ENCODE peak calls at places on chromosomes 13 and 19, in five cellular contexts. U is OCI-LY7; S is HCT116; D is dorsolateral prefrontal cortex; I is CD8-positive, alpha-beta memory T cell. G is an unnamed sample.

GRCh38 chr13:38141792-38142191 is 207.9 kb upstream of the UFM1 start:
- DNase-seq in U (no peak), S (no peak), D (no peak), I (no peak), G (no peak)

GRCh38 chr13:43405457-43405856 is 381.3 kb downstream of the ENOX1 start:
- DNase-seq in U (no peak), S (no peak), D (no peak), I (no peak), G (no peak)

GRCh38 chr13:39510296-39510695 is 92.7 kb downstream of the LHFPL6 start:
- DNase-seq in U (peak; percentile 85), S (no peak), D (no peak), I (no peak), G (no peak)

GRCh38 chr19:55165952-55166529 is 372 bp downstream of the DNAAF3 start:
- DNase-seq in U (peak; percentile 46), S (peak; percentile 86), D (no peak), I (peak; percentile 33), G (no peak)

GRCh38 chr13:25922373-25922772 is 129.4 kb downstream of the SHISA2 start:
- DNase-seq in U (no peak), S (no peak), D (no peak), I (no peak), G (no peak)

GRCh38 chr19:46426035-46426505 is 2.7 kb downstream of the PNMA8C start:
- DNase-seq in U (no peak), S (no peak), D (no peak), I (no peak), G (no peak)

GRCh38 chr13:46633416-46633815 is 80.4 kb downstream of the LRCH1 start:
- DNase-seq in U (no peak), S (no peak), D (no peak), I (no peak), G (no peak)

GRCh38 chr13:101219609-101220265 is 196.6 kb downstream of the NALCN start:
- DNase-seq in U (no peak), S (no peak), D (no peak), I (no peak), G (no peak)

DNA sequence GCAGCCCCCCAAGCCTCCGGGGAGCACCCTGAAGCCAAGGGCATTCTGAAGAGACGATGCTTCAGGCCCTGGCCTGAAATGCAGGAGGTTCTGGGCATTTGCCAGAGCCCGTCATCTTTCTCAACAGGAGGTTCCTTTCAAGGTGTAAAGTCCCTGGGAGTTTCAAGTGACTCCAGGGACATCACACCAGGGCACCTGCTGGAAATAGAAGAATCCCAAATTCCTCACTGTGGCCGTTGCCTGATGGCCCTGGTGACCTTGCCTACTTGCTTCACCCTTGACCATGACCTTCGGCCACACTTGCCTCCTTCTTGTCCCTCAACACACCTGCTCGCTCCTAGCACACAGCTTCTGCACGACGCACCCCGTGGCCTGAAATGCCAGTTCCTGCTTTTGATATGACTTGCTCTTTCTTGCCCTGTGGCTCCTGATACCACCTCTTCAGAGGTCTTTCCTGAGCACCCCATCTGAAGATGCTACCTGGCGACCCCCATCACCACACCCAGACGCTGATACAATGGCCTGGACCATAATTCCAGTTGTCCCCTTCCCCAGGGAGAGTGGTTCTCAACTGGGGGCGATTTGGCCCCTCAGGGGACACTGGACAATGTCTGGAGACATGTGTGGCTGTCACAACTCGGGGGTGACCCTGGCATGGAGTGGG is 3.5 kb downstream of the DPP9 start:
- DNase-seq in U (no peak), S (no peak), D (no peak), I (no peak), G (no peak)
- H3K27ac ChIP-seq in U (no peak overlapping the region), S (no peak overlapping the region), D (no peak overlapping the region), I (no peak overlapping the region), G (no peak overlapping the region)

GRCh38 chr19:39936622-39937021 is 2.2 kb upstream of the FCGBP start:
- DNase-seq in U (no peak), S (no peak), D (no peak), I (no peak), G (no peak)
- H3K27ac ChIP-seq in U (no peak overlapping the region), S (no peak overlapping the region), D (no peak overlapping the region), I (no peak overlapping the region), G (peak overlapping the region; percentile 67)

DNA sequence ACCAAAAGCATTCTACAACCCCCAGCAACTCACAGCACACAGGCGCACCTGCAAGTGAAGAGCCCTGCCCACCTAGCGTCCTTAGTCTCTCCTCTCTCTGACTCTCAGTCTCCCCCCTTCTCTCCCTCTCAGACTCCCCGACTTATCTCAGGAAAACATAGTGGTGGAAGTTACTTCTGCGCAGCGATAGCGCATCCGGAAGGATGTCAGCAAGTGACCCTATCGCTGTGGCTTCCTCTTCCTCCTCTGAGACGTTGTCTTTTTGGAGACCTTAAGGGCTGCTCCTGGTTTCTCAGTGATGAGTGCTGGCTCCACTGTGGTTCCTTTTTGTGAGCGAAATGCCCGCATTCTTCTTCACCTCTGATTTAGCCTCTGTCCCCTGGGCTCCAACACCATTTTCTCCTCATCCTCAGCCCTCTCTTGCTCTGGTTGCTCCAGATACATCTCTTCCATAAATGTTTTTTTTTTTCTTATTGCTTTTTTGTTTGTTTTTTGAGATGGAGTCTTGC is 1.4 kb upstream of the YIF1B start:
- DNase-seq in U (no peak), S (no peak), D (no peak), I (peak; percentile 15), G (no peak)
- H3K27ac ChIP-seq in U (no peak overlapping the region), S (no peak overlapping the region), D (peak overlapping the region; percentile 90), I (peak overlapping the region; percentile 95), G (no peak overlapping the region)

GRCh38 chr19:7415163-7415856 is 66.6 kb downstream of the ARHGEF18 start:
- DNase-seq in U (no peak), S (no peak), D (no peak), I (no peak), G (no peak)

GRCh38 chr19:7418575-7418974 is 69.8 kb downstream of the ARHGEF18 start:
- DNase-seq in U (no peak), S (no peak), D (no peak), I (no peak), G (no peak)

GRCh38 chr19:7417671-7418324 is 69.1 kb downstream of the ARHGEF18 start:
- DNase-seq in U (no peak), S (no peak), D (no peak), I (no peak), G (no peak)

GRCh38 chr19:7413629-7414028 is 64.9 kb downstream of the ARHGEF18 start:
- DNase-seq in U (no peak), S (no peak), D (no peak), I (no peak), G (no peak)

DNA sequence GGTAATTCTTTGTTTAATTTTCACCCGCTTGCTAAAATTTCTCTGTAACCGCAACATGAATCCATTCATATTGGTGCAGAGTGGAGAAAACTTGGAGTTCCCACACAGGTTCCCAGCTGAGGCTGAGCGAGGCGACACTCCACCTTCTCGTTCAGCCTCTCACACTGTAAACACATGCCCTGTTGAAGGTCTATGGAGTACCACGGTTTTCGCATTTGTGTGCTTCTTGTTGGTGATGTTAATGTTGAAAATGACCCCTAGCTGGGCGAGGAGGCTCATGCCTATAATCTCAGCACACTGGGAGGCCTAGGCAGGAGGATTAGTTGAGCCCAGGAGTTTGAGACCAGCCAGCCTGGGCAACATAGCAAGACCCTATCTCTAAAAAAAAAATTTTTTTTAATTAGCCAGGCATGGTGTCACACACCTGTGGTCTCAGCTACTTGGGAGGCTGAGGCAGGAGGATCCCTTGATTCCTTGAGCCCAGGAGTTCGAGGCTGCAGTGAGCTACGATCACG is 67.2 kb downstream of the ARHGEF18 start:
- DNase-seq in U (no peak), S (no peak), D (no peak), I (no peak), G (no peak)
- H3K27ac ChIP-seq in U (no peak overlapping the region), S (no peak overlapping the region), D (no peak overlapping the region), I (no peak overlapping the region), G (peak overlapping the region; percentile 62)

GRCh38 chr19:49109051-49109450 is 5.1 kb upstream of the LIN7B start:
- DNase-seq in U (no peak), S (no peak), D (no peak), I (no peak), G (no peak)

GRCh38 chr19:49106648-49107135 is 7.5 kb upstream of the LIN7B start:
- DNase-seq in U (peak; percentile 73), S (peak; percentile 43), D (peak; percentile 54), I (peak; percentile 37), G (peak; percentile 33)

GRCh38 chr19:49109569-49110233 is 4.5 kb upstream of the LIN7B start:
- DNase-seq in U (no peak), S (no peak), D (no peak), I (no peak), G (no peak)

GRCh38 chr19:49110567-49110966 is 3.6 kb upstream of the LIN7B start:
- DNase-seq in U (no peak), S (no peak), D (no peak), I (no peak), G (no peak)

GRCh38 chr19:49107625-49108459 is 6.3 kb upstream of the LIN7B start:
- DNase-seq in U (no peak), S (no peak), D (no peak), I (no peak), G (no peak)
- H3K27ac ChIP-seq in U (no peak overlapping the region), S (no peak overlapping the region), D (no peak overlapping the region), I (no peak overlapping the region), G (no peak overlapping the region)

G was measured in caudate nucleus.